ENCODE peak calls at places on chromosomes 16 and 17, in eight cellular contexts. Q, F, W, Y, J, S, U and K are unnamed samples.
A peak's percentile ranks its signal among the peaks of the same experiment; 100 is the strongest.

GRCh38 chr17:81526662-81527571 is 1.3 kb upstream of the FSCN2 start:
- DNase-seq in Q (no peak), F (no peak), W (no peak), Y (no peak), J (no peak), S (no peak), U (no peak), K (no peak)

GRCh38 chr16:2811703-2812471 is 5.2 kb upstream of the PRSS21 start:
- DNase-seq in Q (no peak), F (no peak), W (no peak), Y (no peak), J (no peak), S (no peak), U (no peak), K (no peak)

GRCh38 chr17:70168979-70169706 is at the start of gene KCNJ2:
- DNase-seq in Q (peak; percentile 90), F (peak; percentile 14), W (peak; percentile 53), Y (peak; percentile 89), J (peak; percentile 89), S (peak; percentile 84), U (peak; percentile 64), K (peak; percentile 90)

GRCh38 chr16:28092721-28093382 is 29.3 kb upstream of the GSG1L start:
- DNase-seq in Q (no peak), F (no peak), W (no peak), Y (no peak), J (no peak), S (no peak), U (no peak), K (no peak)

GRCh38 chr17:8124350-8125195 is 667 bp upstream of the HES7 start:
- DNase-seq in Q (no peak), F (peak; percentile 19), W (no peak), Y (no peak), J (no peak), S (peak; percentile 61), U (no peak), K (no peak)

GRCh38 chr17:32931686-32932085 is 3.7 kb downstream of the TMEM98 start:
- DNase-seq in Q (no peak), F (no peak), W (no peak), Y (no peak), J (no peak), S (no peak), U (no peak), K (no peak)

GRCh38 chr17:62780273-62780672 is 27.8 kb downstream of the MARCHF10 start:
- DNase-seq in Q (no peak), F (no peak), W (no peak), Y (no peak), J (peak; percentile 70), S (peak; percentile 96), U (no peak), K (no peak)

GRCh38 chr17:4950075-4950756 is 703 bp upstream of the ENO3 start:
- DNase-seq in Q (no peak), F (no peak), W (no peak), Y (peak; percentile 58), J (peak; percentile 37), S (peak; percentile 30), U (no peak), K (peak; percentile 79)

GRCh38 chr16:26717826-26718225 is 348.9 kb upstream of the C16orf82 start:
- DNase-seq in Q (peak; percentile 9), F (no peak), W (peak; percentile 13), Y (peak; percentile 24), J (no peak), S (peak; percentile 55), U (no peak), K (no peak)

GRCh38 chr17:58189436-58190146 is 2.9 kb upstream of the EPX start:
- DNase-seq in Q (no peak), F (no peak), W (peak; percentile 53), Y (no peak), J (no peak), S (peak; percentile 56), U (peak; percentile 66), K (no peak)

GRCh38 chr16:83100679-83101078 is 473.9 kb downstream of the CDH13 start:
- DNase-seq in Q (no peak), F (no peak), W (no peak), Y (no peak), J (no peak), S (no peak), U (no peak), K (no peak)